ENCODE peak calls at places on chromosome X, in four cellular contexts. One of them, this sample, is unnamed.

GRCh38 chrX:8731579-8732395 is at the start of gene ANOS1:
- DNase-seq in K562: no peak
- DNase-seq in WTC11: peak; percentile 78
- DNase-seq in GM12878: no peak
- DNase-seq in this sample: no peak

GRCh38 chrX:1536712-1537030 is 314 bp downstream of the P2RY8 start:
- DNase-seq in GM12878: no peak
- DNase-seq in K562: no peak
- DNase-seq in WTC11: no peak
- DNase-seq in this sample: no peak

GRCh38 chrX:79065696-79066095 is 78.8 kb upstream of the GPR174 start:
- DNase-seq in WTC11: no peak
- DNase-seq in GM12878: peak; percentile 51
- DNase-seq in K562: no peak
- DNase-seq in this sample: no peak

GRCh38 chrX:16445166-16445752 is 204.7 kb upstream of the S100G start:
- DNase-seq in K562: peak; percentile 24
- DNase-seq in WTC11: peak; percentile 27
- DNase-seq in GM12878: no peak
- DNase-seq in this sample: peak; percentile 1

GRCh38 chrX:66110112-66110511 is 53.9 kb upstream of the HEPH start:
- DNase-seq in GM12878: no peak
- DNase-seq in WTC11: peak; percentile 9
- DNase-seq in K562: peak; percentile 41
- DNase-seq in this sample: no peak

GRCh38 chrX:131032646-131033230 is 25.4 kb upstream of the ARHGAP36 start:
- DNase-seq in GM12878: no peak
- DNase-seq in WTC11: no peak
- DNase-seq in K562: no peak
- DNase-seq in this sample: no peak

GRCh38 chrX:10077425-10078188 is 79.2 kb upstream of the CLCN4 start:
- DNase-seq in K562: no peak
- DNase-seq in WTC11: no peak
- DNase-seq in GM12878: no peak
- DNase-seq in this sample: peak; percentile 79

GRCh38 chrX:134294548-134294947 is 57.6 kb downstream of the CCDC160 start:
- DNase-seq in GM12878: no peak
- DNase-seq in WTC11: no peak
- DNase-seq in K562: no peak
- DNase-seq in this sample: no peak

GRCh38 chrX:18440835-18441234 is 15.4 kb downstream of the CDKL5 start:
- DNase-seq in GM12878: no peak
- DNase-seq in WTC11: no peak
- DNase-seq in K562: no peak
- DNase-seq in this sample: no peak

GRCh38 chrX:134821370-134821769 is 163.1 kb upstream of the PLAC1 start:
- DNase-seq in K562: no peak
- DNase-seq in GM12878: no peak
- DNase-seq in WTC11: no peak
- DNase-seq in this sample: no peak

GRCh38 chrX:87846956-87847355 is 329.4 kb downstream of the KLHL4 start:
- DNase-seq in K562: no peak
- DNase-seq in WTC11: no peak
- DNase-seq in GM12878: no peak
- DNase-seq in this sample: peak; percentile 0

GRCh38 chrX:9396930-9397329 is 67.9 kb upstream of the TBL1X start:
- DNase-seq in WTC11: no peak
- DNase-seq in K562: no peak
- DNase-seq in GM12878: no peak
- DNase-seq in this sample: peak; percentile 79

GRCh38 chrX:5876984-5877655 is 351.5 kb downstream of the NLGN4X start:
- DNase-seq in K562: no peak
- DNase-seq in WTC11: peak; percentile 31
- DNase-seq in GM12878: no peak
- DNase-seq in this sample: peak; percentile 0

GRCh38 chrX:11193035-11193469 is 81.9 kb downstream of the HCCS start:
- DNase-seq in GM12878: no peak
- DNase-seq in K562: no peak
- DNase-seq in WTC11: no peak
- DNase-seq in this sample: no peak

GRCh38 chrX:109481986-109482385 is at the start of gene GUCY2F:
- DNase-seq in GM12878: no peak
- DNase-seq in K562: no peak
- DNase-seq in WTC11: no peak
- DNase-seq in this sample: no peak

GRCh38 chrX:86348669-86349068 is 200.4 kb downstream of the DACH2 start:
- DNase-seq in K562: no peak
- DNase-seq in GM12878: no peak
- DNase-seq in WTC11: peak; percentile 47
- DNase-seq in this sample: peak; percentile 10

GRCh38 chrX:107552976-107553375 is 75.3 kb upstream of the PRPS1 start:
- DNase-seq in K562: no peak
- DNase-seq in WTC11: no peak
- DNase-seq in GM12878: no peak
- DNase-seq in this sample: no peak

DNA sequence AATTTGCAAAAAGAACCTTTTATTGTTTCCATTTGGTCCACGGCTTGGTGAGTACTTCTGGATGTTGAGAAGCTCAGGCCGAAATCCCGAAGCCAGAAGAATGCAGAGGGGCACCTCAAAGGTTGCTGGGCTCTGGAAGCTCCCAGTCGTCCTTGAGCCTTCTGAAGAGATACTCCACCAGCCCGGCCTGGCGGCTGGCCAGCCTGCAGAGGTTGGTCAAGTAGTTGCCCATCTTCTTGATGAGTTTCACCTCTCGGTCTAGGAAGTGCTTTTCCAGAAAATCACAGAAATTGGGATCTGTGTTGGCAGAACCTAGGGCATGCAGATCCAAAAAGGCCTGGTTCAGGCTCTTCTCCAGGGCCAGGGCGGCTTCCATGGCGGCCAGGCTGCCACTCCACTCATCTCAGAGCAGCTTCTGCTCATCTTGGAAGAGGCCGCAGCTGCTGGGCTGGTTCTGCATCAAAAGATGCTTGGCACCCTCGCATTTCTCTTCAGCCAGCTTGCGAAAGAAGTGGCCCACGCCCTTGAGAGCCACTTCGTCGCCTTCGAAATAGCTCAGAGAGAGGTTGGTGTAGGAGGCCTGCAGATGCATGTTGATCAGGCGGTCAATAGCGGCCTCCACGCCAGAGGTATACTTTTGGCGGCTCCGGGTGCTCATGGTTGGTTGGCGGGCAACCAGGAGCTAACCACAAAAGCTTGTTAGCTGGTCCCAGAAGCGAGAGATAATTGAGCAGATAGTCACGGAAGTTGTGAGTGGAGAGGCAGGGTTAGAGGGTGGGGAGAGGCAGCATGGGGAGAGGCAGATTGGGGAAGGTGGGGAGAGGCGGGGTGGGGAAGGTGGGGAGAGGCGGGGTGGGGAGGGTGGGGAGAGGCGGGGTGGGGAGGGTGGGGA is 76.5 kb upstream of the TSPAN7 start:
- DNase-seq in K562: no peak
- DNase-seq in GM12878: no peak
- DNase-seq in WTC11: no peak
- DNase-seq in this sample: no peak
- TF ChIP-seq NR2C2 in K562: no peak
- TF ChIP-seq NR2C2 in GM12878: no peak
- TF ChIP-seq NR2C2 in WTC11: no peak
- TF ChIP-seq NR2C2 in this sample: no peak

DNA sequence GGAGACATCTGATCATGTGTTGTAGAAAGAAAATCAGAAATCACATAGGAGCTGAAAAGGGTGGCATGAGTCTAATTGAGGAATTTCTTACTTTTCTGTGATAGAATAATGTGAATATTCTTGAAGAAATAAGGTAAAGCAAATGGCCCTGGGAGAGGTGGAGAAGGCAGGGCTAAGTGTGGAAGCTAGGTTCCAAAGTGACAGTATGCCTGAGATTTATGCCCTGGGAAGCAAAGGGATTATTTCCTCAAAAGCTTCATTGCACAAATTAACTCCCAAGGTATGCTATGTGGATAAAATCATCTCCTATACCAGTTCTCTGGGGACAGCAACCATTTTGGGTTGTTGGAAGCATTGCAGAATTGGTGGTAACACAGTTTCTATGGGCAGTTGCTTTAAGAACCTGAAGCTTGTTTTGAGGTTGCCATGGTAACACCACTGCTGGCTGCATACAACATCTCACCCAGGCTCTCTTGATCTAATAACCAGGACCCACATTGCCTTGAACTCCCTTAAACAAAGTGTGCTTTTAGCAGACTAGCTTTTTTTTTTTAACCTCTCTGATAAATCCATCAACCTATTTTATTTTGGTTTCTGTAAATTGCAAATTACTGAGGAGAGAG is 21.0 kb downstream of the MAOA start:
- DNase-seq in GM12878: no peak
- DNase-seq in WTC11: no peak
- DNase-seq in K562: no peak
- DNase-seq in this sample: peak; percentile 77
- TF ChIP-seq NR2C2 in GM12878: no peak
- TF ChIP-seq NR2C2 in WTC11: no peak
- TF ChIP-seq NR2C2 in K562: no peak
- TF ChIP-seq NR2C2 in this sample: no peak

GRCh38 chrX:40299028-40299479 is 201.3 kb upstream of the BCOR start:
- DNase-seq in K562: no peak
- DNase-seq in GM12878: no peak
- DNase-seq in WTC11: peak; percentile 19
- DNase-seq in this sample: no peak

GRCh38 chrX:40299502-40300118 is 201.9 kb upstream of the BCOR start:
- DNase-seq in WTC11: no peak
- DNase-seq in GM12878: no peak
- DNase-seq in K562: no peak
- DNase-seq in this sample: no peak

GRCh38 chrX:40298569-40298968 is 200.8 kb upstream of the BCOR start:
- DNase-seq in K562: no peak
- DNase-seq in GM12878: no peak
- DNase-seq in WTC11: peak; percentile 14
- DNase-seq in this sample: no peak

GRCh38 chrX:40297949-40298539 is 200.3 kb upstream of the BCOR start:
- DNase-seq in GM12878: no peak
- DNase-seq in WTC11: no peak
- DNase-seq in K562: no peak
- DNase-seq in this sample: no peak

DNA sequence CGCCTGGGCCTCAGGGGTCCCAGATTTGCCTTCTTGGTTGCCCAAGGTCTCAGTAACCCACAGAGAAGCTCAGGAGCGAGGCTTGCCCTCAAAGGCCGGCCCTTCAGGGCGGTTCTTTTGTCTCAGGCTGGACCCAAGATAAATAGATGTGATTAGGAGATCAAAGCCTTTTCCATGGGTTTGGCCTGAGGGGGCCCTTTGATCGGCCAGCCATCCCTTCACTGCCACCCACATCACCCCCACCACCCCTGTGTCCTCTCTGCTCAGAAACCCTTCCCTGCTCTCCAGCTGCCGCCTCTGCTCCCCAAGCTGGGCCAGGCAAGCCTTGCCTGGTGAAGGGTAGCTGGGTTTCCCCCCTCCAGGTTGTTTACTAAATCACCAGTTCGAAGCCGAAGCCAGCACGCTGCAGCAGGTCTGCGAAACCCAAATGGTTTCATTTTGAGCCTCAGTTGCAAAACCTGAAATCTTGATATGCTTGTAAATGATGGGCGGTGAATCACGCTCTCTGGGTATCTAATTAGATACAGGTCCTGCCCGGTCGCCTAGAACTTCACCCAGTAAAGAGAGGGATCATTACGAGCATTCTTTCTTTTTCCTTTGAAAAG is 202.6 kb upstream of the BCOR start:
- DNase-seq in K562: no peak
- DNase-seq in GM12878: no peak
- DNase-seq in WTC11: no peak
- DNase-seq in this sample: peak; percentile 3
- TF ChIP-seq NR2C2 in K562: no peak
- TF ChIP-seq NR2C2 in GM12878: no peak
- TF ChIP-seq NR2C2 in WTC11: no peak
- TF ChIP-seq NR2C2 in this sample: no peak

DNA sequence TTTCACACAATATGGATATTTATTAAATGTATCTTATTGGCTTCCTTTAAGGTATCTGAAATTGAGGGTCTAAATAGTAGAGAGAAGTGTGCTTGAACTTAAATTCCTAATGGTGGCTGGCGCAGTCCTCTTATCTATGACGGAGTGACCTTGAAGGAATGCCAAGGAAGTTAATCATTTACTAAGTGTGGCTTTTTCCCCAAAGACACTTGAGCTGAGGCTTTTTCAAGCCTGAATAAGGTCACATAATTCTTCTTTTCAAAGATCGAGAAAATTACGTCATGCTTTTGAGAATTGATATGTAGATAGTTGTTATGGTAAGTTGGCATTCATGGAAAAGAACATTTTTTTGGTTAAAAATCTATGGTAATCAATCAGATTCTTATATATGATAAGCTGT is 11.7 kb upstream of the PRPS2 start:
- DNase-seq in WTC11: no peak
- DNase-seq in GM12878: no peak
- DNase-seq in K562: no peak
- DNase-seq in this sample: peak; percentile 37
- TF ChIP-seq NR2C2 in WTC11: no peak
- TF ChIP-seq NR2C2 in GM12878: no peak
- TF ChIP-seq NR2C2 in K562: no peak
- TF ChIP-seq NR2C2 in this sample: no peak

DNA sequence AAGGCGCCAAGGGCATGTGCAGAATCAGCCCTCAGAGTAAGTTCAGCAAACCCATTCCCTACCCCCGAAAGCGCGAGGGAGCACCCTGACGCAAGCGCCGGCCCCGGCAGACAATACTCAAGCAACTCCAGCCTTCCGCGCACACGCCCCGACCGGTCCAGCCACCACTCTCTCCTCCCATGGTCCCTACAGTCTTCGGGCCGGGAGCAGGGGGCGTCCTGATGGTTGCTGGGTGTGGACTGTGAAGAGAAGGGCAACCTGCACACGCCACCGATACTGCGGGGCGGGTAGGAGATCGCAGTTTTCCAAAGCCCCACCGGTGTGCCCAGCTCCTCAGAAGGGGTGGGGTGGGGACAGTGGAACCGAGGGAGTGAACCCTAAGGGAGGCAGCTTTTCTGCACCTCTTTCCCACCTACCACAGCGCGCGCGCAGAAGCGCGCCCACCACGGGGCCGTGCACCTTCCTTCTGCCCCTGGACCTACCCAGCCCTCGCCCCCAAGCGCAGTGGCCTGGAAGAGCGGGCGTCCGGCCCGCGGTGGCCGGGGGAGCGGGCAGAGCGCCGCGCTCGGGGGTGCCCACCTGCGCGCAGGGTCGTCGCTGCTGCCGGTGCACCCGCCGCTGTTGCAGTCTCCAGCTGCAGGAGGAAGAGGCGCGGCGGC is 650.2 kb upstream of the DIPK2B start:
- DNase-seq in WTC11: peak; percentile 28
- DNase-seq in GM12878: no peak
- DNase-seq in K562: no peak
- DNase-seq in this sample: peak; percentile 6
- TF ChIP-seq NR2C2 in WTC11: no peak
- TF ChIP-seq NR2C2 in GM12878: no peak
- TF ChIP-seq NR2C2 in K562: no peak
- TF ChIP-seq NR2C2 in this sample: no peak

DNA sequence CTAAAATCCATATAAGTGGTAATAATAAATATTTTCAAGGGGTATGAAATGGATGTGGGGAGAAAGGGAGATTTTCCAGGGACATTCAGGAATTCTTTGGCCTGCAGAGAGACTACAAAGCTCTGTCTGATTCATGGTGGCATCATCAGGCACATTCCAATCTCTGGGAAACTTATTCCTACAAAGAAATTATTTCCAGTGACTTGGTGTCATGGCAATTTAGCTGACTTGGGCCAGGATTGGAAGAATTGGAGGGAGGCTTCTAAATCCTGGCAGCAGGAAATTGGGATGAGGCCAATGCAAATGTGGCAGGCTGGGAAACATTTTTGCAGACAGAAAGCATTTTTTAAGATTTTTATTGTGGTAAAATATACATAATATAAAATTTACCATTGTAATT is 204.6 kb downstream of the RTL9 start:
- DNase-seq in K562: no peak
- DNase-seq in GM12878: no peak
- DNase-seq in WTC11: no peak
- DNase-seq in this sample: no peak
- TF ChIP-seq NR2C2 in K562: no peak
- TF ChIP-seq NR2C2 in GM12878: no peak
- TF ChIP-seq NR2C2 in WTC11: no peak
- TF ChIP-seq NR2C2 in this sample: no peak

This sample was measured in HepG2.